ENCODE peak calls at places on chromosomes 5 and 9, in five cellular contexts. One of them, this sample, is unnamed.

GRCh38 chr9:130268521-130269131 is 3.1 kb downstream of the HMCN2 start:
- DNase-seq in tibial artery: no peak
- DNase-seq in GM10248: no peak
- DNase-seq in endothelial cell: peak
- DNase-seq in colonic mucosa: no peak
- DNase-seq in this sample: no peak

GRCh38 chr5:14428302-14429081 is 153.1 kb upstream of the OTULINL start:
- DNase-seq in GM10248: no peak
- DNase-seq in colonic mucosa: no peak
- DNase-seq in endothelial cell: no peak
- DNase-seq in tibial artery: no peak
- DNase-seq in this sample: no peak

GRCh38 chr5:35220967-35221366 is 9.3 kb downstream of the PRLR start:
- DNase-seq in colonic mucosa: no peak
- DNase-seq in GM10248: no peak
- DNase-seq in tibial artery: no peak
- DNase-seq in endothelial cell: no peak
- DNase-seq in this sample: no peak

GRCh38 chr9:81103597-81104471 is 585.5 kb downstream of the TLE1 start:
- DNase-seq in colonic mucosa: no peak
- DNase-seq in GM10248: no peak
- DNase-seq in endothelial cell: no peak
- DNase-seq in tibial artery: no peak
- DNase-seq in this sample: no peak

GRCh38 chr9:132411091-132411508 is 1.1 kb downstream of the CFAP77 start:
- DNase-seq in colonic mucosa: peak
- DNase-seq in endothelial cell: peak
- DNase-seq in GM10248: peak
- DNase-seq in tibial artery: no peak
- DNase-seq in this sample: peak

GRCh38 chr5:98614341-98614740 is 159.1 kb upstream of the RGMB start:
- DNase-seq in colonic mucosa: no peak
- DNase-seq in GM10248: no peak
- DNase-seq in endothelial cell: no peak
- DNase-seq in tibial artery: no peak
- DNase-seq in this sample: no peak

GRCh38 chr5:111680737-111681413 is 76.1 kb downstream of the NREP start:
- DNase-seq in endothelial cell: no peak
- DNase-seq in GM10248: no peak
- DNase-seq in colonic mucosa: peak
- DNase-seq in tibial artery: peak
- DNase-seq in this sample: no peak

GRCh38 chr5:180141068-180141660 is 67.8 kb downstream of the RASGEF1C start:
- DNase-seq in tibial artery: no peak
- DNase-seq in endothelial cell: peak
- DNase-seq in colonic mucosa: no peak
- DNase-seq in GM10248: no peak
- DNase-seq in this sample: no peak

GRCh38 chr5:78930742-78931141 is 54.4 kb downstream of the ARSB start:
- DNase-seq in endothelial cell: no peak
- DNase-seq in GM10248: no peak
- DNase-seq in tibial artery: no peak
- DNase-seq in colonic mucosa: no peak
- DNase-seq in this sample: no peak

GRCh38 chr5:62208218-62208852 is 97.7 kb upstream of the KIF2A start:
- DNase-seq in endothelial cell: no peak
- DNase-seq in colonic mucosa: no peak
- DNase-seq in GM10248: no peak
- DNase-seq in tibial artery: no peak
- DNase-seq in this sample: no peak

GRCh38 chr5:95411476-95411875 is 20.3 kb downstream of the FAM81B start:
- DNase-seq in endothelial cell: no peak
- DNase-seq in GM10248: no peak
- DNase-seq in colonic mucosa: no peak
- DNase-seq in tibial artery: no peak
- DNase-seq in this sample: no peak

GRCh38 chr5:98997000-98997399 is 68.2 kb upstream of the CHD1 start:
- DNase-seq in GM10248: no peak
- DNase-seq in endothelial cell: no peak
- DNase-seq in tibial artery: peak
- DNase-seq in colonic mucosa: no peak
- DNase-seq in this sample: no peak

GRCh38 chr5:82620957-82621600 is 342.9 kb upstream of the RPS23 start:
- DNase-seq in GM10248: no peak
- DNase-seq in tibial artery: no peak
- DNase-seq in endothelial cell: no peak
- DNase-seq in colonic mucosa: no peak
- DNase-seq in this sample: no peak

GRCh38 chr9:120689860-120690259 is 24.4 kb downstream of the MEGF9 start:
- DNase-seq in colonic mucosa: no peak
- DNase-seq in GM10248: no peak
- DNase-seq in tibial artery: no peak
- DNase-seq in endothelial cell: no peak
- DNase-seq in this sample: no peak

GRCh38 chr5:1894243-1894642 is 11.5 kb upstream of the IRX4 start:
- DNase-seq in endothelial cell: no peak
- DNase-seq in tibial artery: no peak
- DNase-seq in colonic mucosa: no peak
- DNase-seq in GM10248: no peak
- DNase-seq in this sample: no peak

GRCh38 chr5:32836176-32836575 is 125.1 kb downstream of the NPR3 start:
- DNase-seq in tibial artery: no peak
- DNase-seq in colonic mucosa: no peak
- DNase-seq in GM10248: no peak
- DNase-seq in endothelial cell: no peak
- DNase-seq in this sample: no peak

GRCh38 chr9:96719538-96720315 is 58.2 kb downstream of the ZNF510 start:
- DNase-seq in colonic mucosa: peak
- DNase-seq in tibial artery: no peak
- DNase-seq in GM10248: no peak
- DNase-seq in endothelial cell: no peak
- DNase-seq in this sample: no peak

DNA sequence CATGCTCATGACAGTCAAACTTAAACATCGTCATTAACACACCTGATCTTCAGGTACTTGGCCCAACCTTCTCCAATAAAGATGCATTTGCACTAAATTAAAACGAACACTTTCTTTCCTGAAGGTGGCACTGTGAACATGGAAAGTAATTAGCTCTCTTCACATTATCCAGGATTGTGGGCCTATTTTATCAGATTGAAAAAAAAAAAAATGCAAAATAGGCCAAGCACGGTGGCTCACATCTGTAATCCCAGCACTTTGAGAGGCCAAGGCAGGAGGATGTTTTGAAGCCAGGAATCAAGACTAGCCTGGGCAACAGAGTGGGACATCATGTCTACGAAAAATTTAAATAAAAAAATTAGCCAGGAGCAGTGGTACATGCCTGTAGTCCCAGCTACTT is 14.4 kb upstream of the CDC20B start:
- DNase-seq in colonic mucosa: no peak
- DNase-seq in GM10248: no peak
- DNase-seq in endothelial cell: no peak
- DNase-seq in tibial artery: no peak
- DNase-seq in this sample: no peak
- TF ChIP-seq CTCF in colonic mucosa: peak
- TF ChIP-seq CTCF in GM10248: peak
- TF ChIP-seq CTCF in endothelial cell: no peak
- TF ChIP-seq CTCF in tibial artery: no peak
- TF ChIP-seq CTCF in this sample: peak

DNA sequence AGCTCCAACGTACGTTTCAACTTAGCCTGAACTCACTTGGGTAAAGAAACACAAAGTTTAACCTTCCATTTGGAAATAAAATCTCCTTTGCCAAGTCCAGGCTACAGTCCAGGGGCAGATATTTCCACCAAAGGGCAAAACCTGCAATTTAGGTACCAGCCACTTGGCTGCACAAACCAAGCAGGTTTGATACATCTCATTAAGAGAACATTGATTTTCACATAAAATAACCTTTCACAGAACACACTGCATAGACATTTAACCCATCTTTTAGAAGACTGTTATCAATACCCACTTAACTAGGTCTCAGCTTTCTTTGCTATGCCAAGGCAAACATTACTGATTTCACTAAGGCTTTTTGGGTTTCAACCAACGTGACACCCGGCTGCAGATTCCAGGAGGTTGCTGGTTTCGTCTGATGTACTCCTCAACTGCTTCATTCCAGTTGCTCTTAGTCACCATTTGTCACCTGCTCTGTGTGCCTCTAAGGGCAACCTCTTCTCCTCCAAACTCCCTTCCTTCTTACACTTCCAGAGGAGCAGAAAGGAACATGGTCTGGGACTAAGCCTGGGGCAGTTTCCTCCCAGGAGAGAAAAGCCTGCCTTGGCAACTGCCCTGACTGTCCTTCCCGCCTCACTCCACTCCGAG is 67.1 kb downstream of the EPB41L4B start:
- DNase-seq in colonic mucosa: no peak
- DNase-seq in GM10248: no peak
- DNase-seq in tibial artery: no peak
- DNase-seq in endothelial cell: no peak
- DNase-seq in this sample: no peak
- TF ChIP-seq CTCF in colonic mucosa: no peak
- TF ChIP-seq CTCF in GM10248: no peak
- TF ChIP-seq CTCF in tibial artery: no peak
- TF ChIP-seq CTCF in endothelial cell: no peak
- TF ChIP-seq CTCF in this sample: no peak

GRCh38 chr5:9387879-9388278 is 158.0 kb downstream of the SEMA5A start:
- DNase-seq in tibial artery: no peak
- DNase-seq in colonic mucosa: no peak
- DNase-seq in GM10248: no peak
- DNase-seq in endothelial cell: no peak
- DNase-seq in this sample: no peak
- TF ChIP-seq CTCF in tibial artery: no peak
- TF ChIP-seq CTCF in colonic mucosa: no peak
- TF ChIP-seq CTCF in GM10248: no peak
- TF ChIP-seq CTCF in endothelial cell: no peak
- TF ChIP-seq CTCF in this sample: no peak

GRCh38 chr5:6818594-6819512 is 105.6 kb downstream of the TENT4A start:
- DNase-seq in colonic mucosa: no peak
- DNase-seq in GM10248: no peak
- DNase-seq in tibial artery: no peak
- DNase-seq in endothelial cell: no peak
- DNase-seq in this sample: no peak
- TF ChIP-seq CTCF in colonic mucosa: no peak
- TF ChIP-seq CTCF in GM10248: no peak
- TF ChIP-seq CTCF in tibial artery: no peak
- TF ChIP-seq CTCF in endothelial cell: no peak
- TF ChIP-seq CTCF in this sample: no peak

GRCh38 chr9:94480205-94480604 is 74.7 kb upstream of the PCAT7 start:
- DNase-seq in colonic mucosa: no peak
- DNase-seq in GM10248: no peak
- DNase-seq in endothelial cell: no peak
- DNase-seq in tibial artery: no peak
- DNase-seq in this sample: no peak
- TF ChIP-seq CTCF in colonic mucosa: no peak
- TF ChIP-seq CTCF in GM10248: no peak
- TF ChIP-seq CTCF in endothelial cell: no peak
- TF ChIP-seq CTCF in tibial artery: no peak
- TF ChIP-seq CTCF in this sample: no peak

DNA sequence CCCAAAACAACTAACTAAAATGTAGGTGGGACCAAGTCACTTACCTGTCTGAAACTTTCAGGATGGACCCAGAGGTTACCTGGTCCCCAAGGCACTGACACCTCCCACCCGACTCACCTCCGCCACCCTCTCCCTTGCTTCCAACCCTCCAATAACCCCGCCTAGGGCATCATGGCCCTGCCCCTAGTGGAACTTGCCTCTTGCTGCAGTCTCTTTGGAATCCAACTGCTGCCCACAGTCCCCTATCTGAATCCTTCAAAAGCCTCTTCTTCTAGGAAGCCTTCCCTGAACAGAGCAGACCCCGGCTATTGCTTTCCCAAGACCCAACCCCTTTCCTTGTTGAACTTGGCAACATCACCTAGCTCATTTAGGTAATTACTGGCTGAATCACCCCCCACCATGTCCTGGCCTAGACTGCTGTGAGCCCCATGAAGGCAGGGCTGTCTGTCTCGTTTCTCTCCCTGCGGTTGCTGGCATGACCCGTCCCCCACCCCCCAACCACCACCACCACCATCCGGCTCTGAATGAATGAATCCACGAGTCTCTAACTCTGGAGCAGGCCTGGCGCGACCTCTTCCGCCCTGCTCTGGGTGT is 9.4 kb downstream of the CRB2 start:
- DNase-seq in colonic mucosa: no peak
- DNase-seq in endothelial cell: no peak
- DNase-seq in GM10248: no peak
- DNase-seq in tibial artery: no peak
- DNase-seq in this sample: no peak
- TF ChIP-seq CTCF in colonic mucosa: no peak
- TF ChIP-seq CTCF in endothelial cell: peak
- TF ChIP-seq CTCF in GM10248: no peak
- TF ChIP-seq CTCF in tibial artery: no peak
- TF ChIP-seq CTCF in this sample: peak

DNA sequence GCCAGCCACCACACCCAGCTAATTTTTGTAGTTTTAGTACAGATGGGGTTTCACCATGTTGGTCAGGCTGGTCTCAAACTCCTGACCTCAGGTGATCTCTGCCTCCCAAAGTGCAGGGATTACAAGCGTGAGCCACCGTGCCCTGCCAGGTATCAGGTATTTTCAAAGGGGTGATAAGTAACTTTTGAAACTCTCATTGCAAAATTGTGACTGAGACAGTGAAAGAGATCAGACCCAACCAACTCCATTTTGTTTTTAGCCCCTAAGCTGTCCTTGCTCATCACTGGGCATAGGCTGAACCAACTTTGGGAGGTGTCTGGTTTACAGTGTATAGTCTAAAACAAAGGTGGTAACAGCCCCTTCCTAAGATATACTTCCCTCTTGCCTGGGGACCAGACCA is 29.3 kb downstream of the UNC13B start:
- DNase-seq in GM10248: no peak
- DNase-seq in colonic mucosa: no peak
- DNase-seq in endothelial cell: no peak
- DNase-seq in tibial artery: no peak
- DNase-seq in this sample: no peak
- TF ChIP-seq CTCF in GM10248: no peak
- TF ChIP-seq CTCF in colonic mucosa: no peak
- TF ChIP-seq CTCF in endothelial cell: no peak
- TF ChIP-seq CTCF in tibial artery: no peak
- TF ChIP-seq CTCF in this sample: no peak